ENCODE peak calls at places on chromosomes 6 and 20, in six cellular contexts. I is AG04450, B is HCT116, Q is tibial artery, S is left ventricle myocardium inferior, P is pancreas. R is an unnamed sample.

GRCh38 chr6:127844529-127844928 is 56.3 kb downstream of the THEMIS start:
- DNase-seq in S (no peak), I (no peak), B (no peak), Q (no peak), P (no peak), R (no peak)

GRCh38 chr6:62323818-62324217 is 37.8 kb upstream of the KHDRBS2 start:
- DNase-seq in S (no peak), I (no peak), P (no peak), Q (no peak), B (no peak), R (no peak)

GRCh38 chr6:169533656-169534421 is 168.0 kb downstream of the WDR27 start:
- DNase-seq in P (no peak), S (no peak), I (no peak), Q (no peak), B (no peak), R (no peak)

GRCh38 chr6:74128536-74128935 is 432.5 kb downstream of the CD109 start:
- DNase-seq in P (no peak), B (no peak), S (no peak), I (no peak), Q (no peak), R (no peak)

GRCh38 chr20:57620274-57620990 is at the start of gene ZBP1:
- DNase-seq in S (no peak), I (no peak), P (no peak), B (no peak), Q (peak; percentile 58), R (peak; percentile 88)

GRCh38 chr20:16729565-16730460 is at the start of gene SNRPB2:
- DNase-seq in B (peak; percentile 87), S (peak; percentile 93), I (peak; percentile 88), Q (peak; percentile 95), P (peak; percentile 92), R (peak; percentile 95)

GRCh38 chr6:110221738-110222137 is 41.5 kb downstream of the CDC40 start:
- DNase-seq in I (no peak), Q (no peak), P (no peak), B (no peak), S (no peak), R (no peak)

GRCh38 chr6:43020847-43021246 is 576 bp upstream of the RRP36 start:
- DNase-seq in P (no peak), I (no peak), S (no peak), Q (no peak), B (no peak), R (no peak)

GRCh38 chr20:10665027-10665561 is 8.7 kb downstream of the JAG1 start:
- DNase-seq in P (no peak), I (no peak), Q (no peak), S (no peak), B (no peak), R (no peak)

GRCh38 chr6:31402324-31403282 is 792 bp upstream of the MICA start:
- DNase-seq in P (no peak), Q (no peak), S (no peak), I (no peak), B (no peak), R (peak; percentile 41)

GRCh38 chr6:6811151-6812002 is 222.9 kb downstream of the LY86 start:
- DNase-seq in Q (no peak), S (no peak), B (peak; percentile 100), I (no peak), P (peak; percentile 73), R (no peak)

GRCh38 chr6:80022803-80023202 is 18.4 kb downstream of the TTK start:
- DNase-seq in P (no peak), I (peak; percentile 27), Q (no peak), B (no peak), S (no peak), R (no peak)

GRCh38 chr20:37770908-37771307 is 77.1 kb downstream of the CTNNBL1 start:
- DNase-seq in P (no peak), Q (no peak), S (no peak), B (no peak), I (no peak), R (no peak)

GRCh38 chr6:18632670-18633410 is 245.7 kb downstream of the RNF144B start:
- DNase-seq in I (no peak), Q (no peak), B (peak; percentile 42), P (no peak), S (no peak), R (no peak)

GRCh38 chr20:51749674-51750036 is 18.5 kb downstream of the ATP9A start:
- DNase-seq in S (no peak), Q (no peak), P (no peak), I (no peak), B (no peak), R (no peak)

GRCh38 chr6:148110925-148111324 is 231.7 kb upstream of the SASH1 start:
- DNase-seq in S (no peak), I (no peak), Q (no peak), B (no peak), P (no peak), R (no peak)

GRCh38 chr6:166567107-166567506 is 19.4 kb downstream of the RAMACL start:
- DNase-seq in I (peak; percentile 86), S (no peak), B (no peak), P (no peak), Q (no peak), R (no peak)

GRCh38 chr20:23298155-23298554 is 52.4 kb upstream of the NXT1 start:
- DNase-seq in P (no peak), Q (no peak), I (no peak), S (no peak), B (no peak), R (no peak)

GRCh38 chr6:127215931-127216330 is 50.7 kb upstream of the RNF146 start:
- DNase-seq in I (no peak), B (no peak), S (no peak), Q (no peak), P (no peak), R (no peak)

GRCh38 chr6:39263299-39264037 is 34.2 kb upstream of the KCNK5 start:
- DNase-seq in P (no peak), S (no peak), Q (no peak), I (no peak), B (no peak), R (no peak)

GRCh38 chr20:60752741-60753420 is 499.2 kb upstream of the CDH4 start:
- DNase-seq in S (no peak), Q (no peak), P (no peak), B (no peak), I (no peak), R (no peak)
- H3K9me3 ChIP-seq in S (no peaks in the 10 kb centered on the region), Q (no peaks in the 10 kb centered on the region), P (no peaks in the 10 kb centered on the region), B (peaks cover 47% of the 10 kb centered on the region), I (no peaks in the 10 kb centered on the region), R (peaks cover 5% of the 10 kb centered on the region)

GRCh38 chr6:85460951-85461805 is 11.3 kb downstream of the NT5E start:
- DNase-seq in S (no peak), Q (no peak), I (no peak), B (no peak), P (no peak), R (no peak)
- H3K4me3 ChIP-seq in S (no peak overlapping the region), Q (no peak overlapping the region), I (no peak overlapping the region), B (no peak overlapping the region), P (no peak overlapping the region), R (no peak overlapping the region)

GRCh38 chr6:120077489-120077888 is 727.9 kb upstream of the MAN1A1 start:
- DNase-seq in B (peak; percentile 23), S (no peak), P (no peak), Q (no peak), I (no peak), R (peak; percentile 23)
- TF ChIP-seq CTCF in B (peak; percentile 38), S (peak; percentile 20), P (no peak), Q (no peak), I (no peak), R (no peak)

GRCh38 chr20:29742699-29743100 is 1514.8 kb upstream of the DEFB115 start:
- DNase-seq in Q (no peak), P (no peak), S (no peak), B (no peak), I (no peak), R (no peak)

GRCh38 chr20:29741594-29741893 is 1515.9 kb upstream of the DEFB115 start:
- DNase-seq in I (no peak), S (no peak), P (no peak), B (no peak), Q (peak; percentile 60), R (no peak)

GRCh38 chr20:29741894-29742698 is 1515.4 kb upstream of the DEFB115 start:
- DNase-seq in B (no peak), P (no peak), Q (peak; percentile 43), I (no peak), S (no peak), R (no peak)

GRCh38 chr20:29740951-29741593 is 1516.4 kb upstream of the DEFB115 start:
- DNase-seq in S (no peak), Q (peak; percentile 40), I (no peak), B (no peak), P (no peak), R (no peak)

DNA sequence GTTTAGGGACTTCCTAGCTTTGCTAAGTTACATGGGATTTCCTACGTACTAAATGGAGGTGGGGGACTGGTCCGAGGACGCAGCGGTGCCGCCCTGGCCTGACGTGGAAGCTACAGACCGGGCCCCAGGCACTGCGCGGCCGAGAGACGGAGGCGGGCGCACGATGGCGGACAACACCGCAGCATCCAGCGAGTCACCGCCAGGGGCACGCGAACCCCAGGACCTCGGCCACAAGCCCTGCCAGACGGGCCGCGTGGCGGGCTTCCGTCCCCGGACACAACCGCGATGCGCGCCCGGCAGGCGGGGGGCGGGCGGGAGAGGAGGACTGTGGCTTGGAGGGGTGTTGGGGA is 1516.9 kb upstream of the DEFB115 start:
- DNase-seq in Q (peak; percentile 45), P (no peak), B (no peak), I (no peak), S (no peak), R (no peak)
- H3K9me3 ChIP-seq in Q (peaks cover 32% of the 10 kb centered on the region), P (no peaks in the 10 kb centered on the region), B (no peaks in the 10 kb centered on the region), I (peaks cover 48% of the 10 kb centered on the region), S (peaks cover 65% of the 10 kb centered on the region), R (peaks cover 75% of the 10 kb centered on the region)

DNA sequence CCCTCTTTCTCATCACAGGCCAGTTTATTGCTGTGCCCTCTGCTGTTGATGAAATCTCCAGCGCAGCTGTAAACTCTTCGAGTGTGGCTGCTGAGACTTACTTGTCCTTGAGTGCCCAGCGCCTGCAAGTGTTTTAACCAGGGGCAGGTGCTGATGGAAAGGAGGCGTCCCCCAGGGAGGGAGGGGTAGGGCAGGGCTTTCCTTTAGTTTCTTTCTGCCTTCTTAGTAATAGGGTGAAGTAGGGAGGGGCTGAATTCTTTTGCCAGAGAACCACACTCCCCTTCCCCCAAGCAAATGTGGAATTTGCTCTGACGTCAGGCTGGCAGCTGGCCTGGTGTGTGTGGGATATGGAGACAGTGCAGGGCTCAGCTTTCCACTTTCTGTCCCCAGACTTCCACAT is 61.2 kb downstream of the IGF2R start:
- DNase-seq in S (peak; percentile 90), I (peak; percentile 87), Q (peak; percentile 91), B (no peak), P (peak; percentile 68), R (peak; percentile 68)
- H3K4me3 ChIP-seq in S (peak overlapping the region; percentile 11), I (peak overlapping the region; percentile 13), Q (no peak overlapping the region), B (no peak overlapping the region), P (no peak overlapping the region), R (no peak overlapping the region)

R was measured in mucosa of descending colon.